ENCODE peak calls at places on chromosomes 3 and 15, in four cellular contexts. E is GM12865; M is activated T-cell treated with anti-CD3 and anti-CD28 coated beads, Interleukin-2, amount 50 U/mL, for 24 hours; J is lower leg skin. G is an unnamed sample.

GRCh38 chr3:58176827-58177489 is 33.8 kb downstream of the DNASE1L3 start:
- DNase-seq in E (no peak), M (no peak), J (no peak), G (no peak)

GRCh38 chr15:70670680-70671079 is 92.7 kb downstream of the UACA start:
- DNase-seq in E (no peak), M (no peak), J (no peak), G (no peak)

GRCh38 chr3:130687327-130687726 is 59.3 kb downstream of the PIK3R4 start:
- DNase-seq in E (no peak), M (no peak), J (no peak), G (no peak)

GRCh38 chr3:21747376-21747775 is 3.6 kb downstream of the ZNF385D start:
- DNase-seq in E (no peak), M (no peak), J (no peak), G (no peak)

GRCh38 chr3:51384145-51384729 is 854 bp upstream of the MANF start:
- DNase-seq in E (peak; percentile 55), M (no peak), J (no peak), G (no peak)

GRCh38 chr15:85527907-85528306 is 147.5 kb downstream of the AKAP13 start:
- DNase-seq in E (no peak), M (no peak), J (peak; percentile 36), G (no peak)

GRCh38 chr3:53570709-53571108 is 76.3 kb downstream of the CACNA1D start:
- DNase-seq in E (no peak), M (no peak), J (no peak), G (no peak)

GRCh38 chr3:142337994-142338393 is 109.8 kb downstream of the XRN1 start:
- DNase-seq in E (no peak), M (no peak), J (no peak), G (no peak)

GRCh38 chr15:45402955-45403892 is 24.9 kb upstream of the GATM start:
- DNase-seq in E (peak; percentile 61), M (peak; percentile 68), J (no peak), G (peak; percentile 44)

GRCh38 chr15:73564255-73564654 is 68.9 kb downstream of the NPTN start:
- DNase-seq in E (no peak), M (no peak), J (no peak), G (no peak)

GRCh38 chr15:65057549-65057940 is 10.2 kb downstream of the RASL12 start:
- DNase-seq in E (no peak), M (no peak), J (no peak), G (no peak)

GRCh38 chr3:119322523-119323400 is 28.6 kb downstream of the ARHGAP31 start:
- DNase-seq in E (peak; percentile 98), M (peak; percentile 97), J (peak; percentile 81), G (peak; percentile 96)

GRCh38 chr15:37008205-37008604 is 92.1 kb downstream of the MEIS2 start:
- DNase-seq in E (no peak), M (no peak), J (no peak), G (no peak)

GRCh38 chr15:50907866-50908208 is 646 bp upstream of the AP4E1 start:
- DNase-seq in E (peak; percentile 65), M (no peak), J (peak; percentile 56), G (peak; percentile 56)

GRCh38 chr15:64695571-64695992 is 79.8 kb downstream of the RBPMS2 start:
- DNase-seq in E (peak; percentile 33), M (no peak), J (no peak), G (no peak)

GRCh38 chr3:46416134-46417119 is 9.4 kb downstream of the CCRL2 start:
- DNase-seq in E (peak; percentile 10), M (no peak), J (no peak), G (peak; percentile 94)

GRCh38 chr3:161371441-161372320 is at the start of gene SPTSSB:
- DNase-seq in E (peak; percentile 18), M (peak; percentile 72), J (peak; percentile 30), G (peak; percentile 57)

GRCh38 chr3:153043729-153044314 is 118.2 kb upstream of the RAP2B start:
- DNase-seq in E (no peak), M (no peak), J (no peak), G (no peak)

GRCh38 chr3:53269888-53270880 is 14.4 kb upstream of the TKT start:
- DNase-seq in E (peak; percentile 34), M (no peak), J (peak; percentile 83), G (peak; percentile 94)

GRCh38 chr3:8972614-8973013 is 9.3 kb upstream of the RAD18 start:
- DNase-seq in E (peak; percentile 31), M (no peak), J (no peak), G (no peak)

GRCh38 chr3:128278761-128279593 is 125.7 kb downstream of the EEFSEC start:
- DNase-seq in E (no peak), M (no peak), J (no peak), G (no peak)